ENCODE peak calls at places on chromosomes 7 and 10, in four cellular contexts. L is H1; P is CD4-positive, alpha-beta T cell; T is sigmoid colon. E is an unnamed sample.

GRCh38 chr10:131184503-131184902 is 127.0 kb downstream of the TCERG1L start:
- DNase-seq in L (peak; percentile 3), P (no peak), T (no peak), E (no peak)

GRCh38 chr7:52764502-52765169 is 270.8 kb upstream of the POM121L12 start:
- DNase-seq in T (no peak), P (no peak), L (no peak), E (no peak)

GRCh38 chr7:69708857-69709256 is 110.6 kb downstream of the AUTS2 start:
- DNase-seq in L (no peak), P (no peak), T (no peak), E (no peak)

GRCh38 chr7:15332962-15333361 is 228.9 kb downstream of the AGMO start:
- DNase-seq in P (no peak), L (no peak), T (no peak), E (no peak)

GRCh38 chr10:84607523-84607922 is 279.1 kb downstream of the CCSER2 start:
- DNase-seq in L (no peak), P (no peak), T (no peak), E (no peak)

GRCh38 chr10:33365871-33366411 is 31.5 kb upstream of the NRP1 start:
- DNase-seq in T (no peak), P (no peak), L (no peak), E (no peak)

GRCh38 chr10:119029613-119030420 is at the start of gene NANOS1:
- DNase-seq in L (peak; percentile 80), T (no peak), P (no peak), E (no peak)

GRCh38 chr7:142348921-142349401 is 91.1 kb upstream of the PRSS58 start:
- DNase-seq in P (no peak), L (no peak), T (no peak), E (no peak)

GRCh38 chr10:78211476-78212110 is 177.9 kb downstream of the RPS24 start:
- DNase-seq in L (no peak), T (no peak), P (no peak), E (peak; percentile 38)

GRCh38 chr10:99849525-99849924 is 67.1 kb downstream of the ABCC2 start:
- DNase-seq in L (no peak), T (no peak), P (no peak), E (no peak)

GRCh38 chr7:143967398-143967797 is 12.8 kb downstream of the OR2F1 start:
- DNase-seq in P (no peak), T (no peak), L (no peak), E (no peak)

GRCh38 chr7:118839544-118839943 is 615.0 kb downstream of the ANKRD7 start:
- DNase-seq in T (no peak), L (no peak), P (no peak), E (no peak)

GRCh38 chr7:102294589-102294988 is 7.9 kb downstream of the SH2B2 start:
- DNase-seq in L (no peak), T (no peak), P (no peak), E (no peak)

GRCh38 chr7:102291056-102291915 is 4.6 kb downstream of the SH2B2 start:
- DNase-seq in L (no peak), P (no peak), T (no peak), E (no peak)

GRCh38 chr7:102289051-102289450 is 2.4 kb downstream of the SH2B2 start:
- DNase-seq in L (no peak), P (no peak), T (no peak), E (no peak)

GRCh38 chr7:102292813-102293798 is 6.4 kb downstream of the SH2B2 start:
- DNase-seq in L (no peak), T (no peak), P (no peak), E (no peak)

GRCh38 chr7:102291916-102292267 is 5.2 kb downstream of the SH2B2 start:
- DNase-seq in P (no peak), L (no peak), T (no peak), E (no peak)
- H3K27ac ChIP-seq in P (no peak overlapping the region), L (no peak overlapping the region), T (no peak overlapping the region), E (no peak overlapping the region)

GRCh38 chr7:99126921-99127553 is 16.9 kb downstream of the SMURF1 start:
- DNase-seq in L (no peak), T (no peak), P (no peak), E (no peak)

GRCh38 chr7:99127636-99128035 is 16.3 kb downstream of the SMURF1 start:
- DNase-seq in T (no peak), P (no peak), L (no peak), E (no peak)

GRCh38 chr7:99129536-99129935 is 14.4 kb downstream of the SMURF1 start:
- DNase-seq in L (no peak), P (no peak), T (no peak), E (no peak)

GRCh38 chr7:99128076-99128950 is 15.6 kb downstream of the SMURF1 start:
- DNase-seq in P (no peak), L (no peak), T (no peak), E (no peak)

DNA sequence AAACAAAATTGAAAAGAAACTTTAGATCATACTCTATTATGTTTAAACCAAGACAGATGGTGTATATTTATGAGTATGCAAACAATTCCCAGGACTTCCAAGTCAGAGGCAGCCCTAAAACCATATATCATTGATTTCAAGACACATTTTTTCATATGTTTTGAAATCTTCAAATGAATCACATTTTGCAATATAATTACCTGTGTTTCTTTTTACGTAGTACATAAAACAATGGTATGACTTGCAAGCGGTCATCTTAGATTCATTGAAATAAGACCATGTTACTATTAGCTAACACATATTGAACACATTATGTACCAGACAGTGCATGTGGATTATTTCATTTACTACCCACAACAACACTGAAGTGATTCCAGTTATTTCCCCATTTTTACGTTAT is 14.9 kb downstream of the SMURF1 start:
- DNase-seq in L (no peak), T (no peak), P (no peak), E (no peak)
- H3K27ac ChIP-seq in L (no peak overlapping the region), T (no peak overlapping the region), P (no peak overlapping the region), E (no peak overlapping the region)

GRCh38 chr7:117001283-117001682 is 48.0 kb downstream of the ST7 start:
- DNase-seq in P (no peak), T (no peak), L (no peak), E (no peak)

GRCh38 chr7:117008849-117009531 is 55.7 kb downstream of the ST7 start:
- DNase-seq in T (no peak), L (no peak), P (no peak), E (no peak)

GRCh38 chr7:117004899-117005298 is 51.6 kb downstream of the ST7 start:
- DNase-seq in P (no peak), T (no peak), L (no peak), E (no peak)

GRCh38 chr7:117007285-117007684 is 54.0 kb downstream of the ST7 start:
- DNase-seq in T (no peak), L (no peak), P (no peak), E (no peak)

GRCh38 chr7:117005449-117005848 is 52.1 kb downstream of the ST7 start:
- DNase-seq in L (no peak), T (no peak), P (no peak), E (no peak)
- H3K27ac ChIP-seq in L (no peak overlapping the region), T (no peak overlapping the region), P (no peak overlapping the region), E (no peak overlapping the region)

GRCh38 chr10:124701038-124701365 is 43.2 kb downstream of the FAM53B start:
- DNase-seq in L (no peak), P (no peak), T (no peak), E (no peak)

GRCh38 chr10:124701881-124702656 is 42.1 kb downstream of the FAM53B start:
- DNase-seq in P (no peak), T (no peak), L (no peak), E (no peak)

GRCh38 chr10:124700293-124701037 is 43.7 kb downstream of the FAM53B start:
- DNase-seq in T (no peak), L (no peak), P (no peak), E (no peak)

GRCh38 chr10:124699471-124700292 is 44.5 kb downstream of the FAM53B start:
- DNase-seq in P (no peak), T (no peak), L (no peak), E (no peak)

DNA sequence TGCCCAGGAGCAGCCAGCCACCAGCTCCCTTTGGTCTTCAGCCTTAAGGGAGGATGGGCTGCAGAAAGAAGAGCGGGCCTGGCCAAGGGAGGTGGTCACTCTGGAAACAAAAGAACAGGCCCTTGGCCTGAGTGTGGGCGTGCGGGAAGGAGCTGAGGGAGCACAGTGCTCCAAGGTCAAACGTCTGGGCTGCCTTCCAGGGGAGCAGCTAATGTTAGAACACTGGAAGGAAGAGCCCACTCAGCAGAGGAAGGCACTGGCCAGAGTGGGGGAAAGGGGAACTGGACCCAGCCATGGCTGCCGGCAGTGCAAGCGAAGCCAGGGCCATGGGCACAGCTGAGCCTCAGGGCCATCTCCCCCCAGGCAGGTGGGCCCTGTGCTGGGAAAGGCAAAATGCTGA is 42.7 kb downstream of the FAM53B start:
- DNase-seq in L (no peak), T (peak; percentile 95), P (no peak), E (peak; percentile 84)
- H3K27ac ChIP-seq in L (no peak overlapping the region), T (peak overlapping the region; percentile 76), P (peak overlapping the region; percentile 69), E (peak overlapping the region; percentile 99)

GRCh38 chr7:40758590-40758989 is 623.8 kb downstream of the SUGCT start:
- DNase-seq in P (no peak), T (no peak), L (no peak), E (no peak)

GRCh38 chr7:40760293-40760964 is 625.6 kb downstream of the SUGCT start:
- DNase-seq in P (no peak), T (no peak), L (no peak), E (no peak)

GRCh38 chr7:40763319-40764287 is 628.8 kb downstream of the SUGCT start:
- DNase-seq in P (no peak), T (no peak), L (no peak), E (no peak)

GRCh38 chr7:40760997-40761396 is 626.2 kb downstream of the SUGCT start:
- DNase-seq in T (no peak), L (no peak), P (no peak), E (peak; percentile 10)

GRCh38 chr7:40761757-40762342 is 627.0 kb downstream of the SUGCT start:
- DNase-seq in L (no peak), P (no peak), T (no peak), E (no peak)
- H3K27ac ChIP-seq in L (no peak overlapping the region), P (no peak overlapping the region), T (no peak overlapping the region), E (peak overlapping the region; percentile 55)

GRCh38 chr7:12610899-12611298 is 40.4 kb downstream of the SCIN start:
- DNase-seq in L (no peak), T (no peak), P (no peak), E (no peak)
- H3K27ac ChIP-seq in L (no peak overlapping the region), T (no peak overlapping the region), P (no peak overlapping the region), E (no peak overlapping the region)